ENCODE peak calls at places on chromosomes 3 and 15, in four cellular contexts. One of them, this sample, is unnamed.

GRCh38 chr15:77538011-77538410 is 94.7 kb downstream of the LINGO1 start:
- DNase-seq in T-helper 1 cell: no peak
- DNase-seq in HuH-7: no peak
- DNase-seq in lower lobe of right lung: no peak
- DNase-seq in this sample: no peak

GRCh38 chr3:6097021-6097420 is 763.9 kb upstream of the GRM7 start:
- DNase-seq in T-helper 1 cell: no peak
- DNase-seq in HuH-7: no peak
- DNase-seq in lower lobe of right lung: no peak
- DNase-seq in this sample: no peak

GRCh38 chr3:16840111-16840444 is 44.7 kb upstream of the PLCL2 start:
- DNase-seq in T-helper 1 cell: no peak
- DNase-seq in HuH-7: no peak
- DNase-seq in lower lobe of right lung: no peak
- DNase-seq in this sample: no peak

GRCh38 chr3:123157598-123158287 is 44.0 kb upstream of the SEC22A start:
- DNase-seq in T-helper 1 cell: no peak
- DNase-seq in HuH-7: no peak
- DNase-seq in lower lobe of right lung: no peak
- DNase-seq in this sample: no peak

GRCh38 chr3:56813656-56813965 is 11.9 kb upstream of the ARHGEF3 start:
- DNase-seq in T-helper 1 cell: no peak
- DNase-seq in HuH-7: no peak
- DNase-seq in lower lobe of right lung: no peak
- DNase-seq in this sample: no peak

GRCh38 chr3:24316887-24317383 is 177.7 kb downstream of the THRB start:
- DNase-seq in T-helper 1 cell: no peak
- DNase-seq in HuH-7: peak
- DNase-seq in lower lobe of right lung: no peak
- DNase-seq in this sample: no peak

GRCh38 chr3:29521751-29522150 is 240.9 kb downstream of the RBMS3 start:
- DNase-seq in T-helper 1 cell: no peak
- DNase-seq in HuH-7: no peak
- DNase-seq in lower lobe of right lung: no peak
- DNase-seq in this sample: no peak

GRCh38 chr3:190557311-190557710 is 43.4 kb downstream of the IL1RAP start:
- DNase-seq in T-helper 1 cell: no peak
- DNase-seq in HuH-7: no peak
- DNase-seq in lower lobe of right lung: no peak
- DNase-seq in this sample: no peak

GRCh38 chr3:156615592-156616173 is 58.7 kb upstream of the TIPARP start:
- DNase-seq in T-helper 1 cell: no peak
- DNase-seq in HuH-7: no peak
- DNase-seq in lower lobe of right lung: peak
- DNase-seq in this sample: no peak

GRCh38 chr3:46664971-46665762 is 28.3 kb downstream of the ALS2CL start:
- DNase-seq in T-helper 1 cell: no peak
- DNase-seq in HuH-7: no peak
- DNase-seq in lower lobe of right lung: peak
- DNase-seq in this sample: no peak

GRCh38 chr3:21484323-21485154 is 266.5 kb downstream of the ZNF385D start:
- DNase-seq in T-helper 1 cell: no peak
- DNase-seq in HuH-7: peak
- DNase-seq in lower lobe of right lung: no peak
- DNase-seq in this sample: no peak

GRCh38 chr15:51647128-51647562 is 24.6 kb upstream of the DMXL2 start:
- DNase-seq in T-helper 1 cell: no peak
- DNase-seq in HuH-7: no peak
- DNase-seq in lower lobe of right lung: peak
- DNase-seq in this sample: no peak

GRCh38 chr3:141913150-141913811 is 36.8 kb downstream of the ATP1B3 start:
- DNase-seq in T-helper 1 cell: peak
- DNase-seq in HuH-7: peak
- DNase-seq in lower lobe of right lung: no peak
- DNase-seq in this sample: peak

GRCh38 chr15:40477703-40478269 is 7.0 kb downstream of the CHST14 start:
- DNase-seq in T-helper 1 cell: no peak
- DNase-seq in HuH-7: no peak
- DNase-seq in lower lobe of right lung: no peak
- DNase-seq in this sample: no peak

GRCh38 chr15:97791824-97792792 is 168.4 kb upstream of the ARRDC4 start:
- DNase-seq in T-helper 1 cell: no peak
- DNase-seq in HuH-7: no peak
- DNase-seq in lower lobe of right lung: no peak
- DNase-seq in this sample: no peak

GRCh38 chr3:37197810-37198371 is 23.5 kb upstream of the LRRFIP2 start:
- DNase-seq in T-helper 1 cell: no peak
- DNase-seq in HuH-7: no peak
- DNase-seq in lower lobe of right lung: no peak
- DNase-seq in this sample: no peak

GRCh38 chr3:38646630-38647029 is 2.9 kb downstream of the SCN5A start:
- DNase-seq in T-helper 1 cell: peak
- DNase-seq in HuH-7: peak
- DNase-seq in lower lobe of right lung: no peak
- DNase-seq in this sample: no peak

GRCh38 chr3:72163809-72164634 is 379.1 kb upstream of the PROK2 start:
- DNase-seq in T-helper 1 cell: no peak
- DNase-seq in HuH-7: no peak
- DNase-seq in lower lobe of right lung: no peak
- DNase-seq in this sample: no peak

GRCh38 chr15:78457101-78457500 is 19.1 kb downstream of the IREB2 start:
- DNase-seq in T-helper 1 cell: no peak
- DNase-seq in HuH-7: no peak
- DNase-seq in lower lobe of right lung: no peak
- DNase-seq in this sample: no peak

GRCh38 chr3:190038050-190038631 is 82.6 kb downstream of the P3H2 start:
- DNase-seq in T-helper 1 cell: no peak
- DNase-seq in HuH-7: peak
- DNase-seq in lower lobe of right lung: peak
- DNase-seq in this sample: no peak

GRCh38 chr3:53888229-53888628 is 3.4 kb downstream of the SELENOK start:
- DNase-seq in T-helper 1 cell: no peak
- DNase-seq in HuH-7: no peak
- DNase-seq in lower lobe of right lung: no peak
- DNase-seq in this sample: no peak

GRCh38 chr15:79257454-79257853 is 25.1 kb upstream of the ANKRD34C start:
- DNase-seq in T-helper 1 cell: no peak
- DNase-seq in HuH-7: no peak
- DNase-seq in lower lobe of right lung: no peak
- DNase-seq in this sample: no peak

GRCh38 chr3:194447161-194447560 is 39.6 kb downstream of the ATP13A3 start:
- DNase-seq in T-helper 1 cell: peak
- DNase-seq in HuH-7: no peak
- DNase-seq in lower lobe of right lung: no peak
- DNase-seq in this sample: no peak

GRCh38 chr3:51622868-51623267 is 48.2 kb upstream of the TEX264 start:
- DNase-seq in T-helper 1 cell: no peak
- DNase-seq in HuH-7: no peak
- DNase-seq in lower lobe of right lung: no peak
- DNase-seq in this sample: no peak

GRCh38 chr3:22121068-22121706 is 370.2 kb upstream of the ZNF385D start:
- DNase-seq in T-helper 1 cell: no peak
- DNase-seq in HuH-7: peak
- DNase-seq in lower lobe of right lung: no peak
- DNase-seq in this sample: no peak

GRCh38 chr15:71230303-71230702 is 115.0 kb downstream of the THSD4 start:
- DNase-seq in T-helper 1 cell: no peak
- DNase-seq in HuH-7: no peak
- DNase-seq in lower lobe of right lung: no peak
- DNase-seq in this sample: no peak

GRCh38 chr15:100690786-100691160 is 88.4 kb downstream of the ASB7 start:
- DNase-seq in T-helper 1 cell: no peak
- DNase-seq in HuH-7: no peak
- DNase-seq in lower lobe of right lung: no peak
- DNase-seq in this sample: no peak

GRCh38 chr15:91704343-91704742 is 149.2 kb upstream of the SLCO3A1 start:
- DNase-seq in T-helper 1 cell: no peak
- DNase-seq in HuH-7: no peak
- DNase-seq in lower lobe of right lung: no peak
- DNase-seq in this sample: no peak

GRCh38 chr3:148643389-148643840 is 54.3 kb upstream of the AGTR1 start:
- DNase-seq in T-helper 1 cell: no peak
- DNase-seq in HuH-7: no peak
- DNase-seq in lower lobe of right lung: no peak
- DNase-seq in this sample: no peak

GRCh38 chr15:31489801-31490646 is 163.4 kb downstream of the KLF13 start:
- DNase-seq in T-helper 1 cell: peak
- DNase-seq in HuH-7: peak
- DNase-seq in lower lobe of right lung: no peak
- DNase-seq in this sample: peak

This sample was measured in stimulated activated CD4-positive, alpha-beta T cell treated with anti-CD3 and anti-CD28 coated beads, Interleukin-2, amount 100 ng/mL, for 4 hours.